ENCODE peak calls at places on chromosomes 4 and X, in ten cellular contexts. G is psoas muscle, F is thoracic aorta, O is heart left ventricle, X is IMR-90, Q is transverse colon, M is GM12878, E is suprapubic skin, I is tibial artery, D is GM23338. V is an unnamed sample.

GRCh38 chr4:22434895-22435294 is 81.0 kb downstream of the ADGRA3 start:
- DNase-seq in G (no peak), F (no peak), O (peak; percentile 20), X (peak; percentile 63), Q (peak; percentile 30), M (no peak), E (no peak), I (no peak), D (peak; percentile 83), V (peak; percentile 46)

GRCh38 chrX:121389976-121390709 is 342.7 kb downstream of the GLUD2 start:
- DNase-seq in G (no peak), F (no peak), O (no peak), X (no peak), Q (no peak), M (no peak), E (no peak), I (no peak), D (no peak), V (peak; percentile 15)

GRCh38 chrX:110404376-110404775 is 45.7 kb downstream of the RTL9 start:
- DNase-seq in G (no peak), F (no peak), O (no peak), X (no peak), Q (no peak), M (no peak), E (no peak), I (no peak), D (no peak), V (no peak)

GRCh38 chr4:73653695-73654106 is 33.5 kb upstream of the RASSF6 start:
- DNase-seq in G (no peak), F (no peak), O (no peak), X (peak; percentile 62), Q (peak; percentile 33), M (peak; percentile 43), E (no peak), I (peak; percentile 32), D (peak; percentile 69), V (no peak)

GRCh38 chr4:8646296-8647093 is 53.9 kb downstream of the CPZ start:
- DNase-seq in G (no peak), F (no peak), O (peak; percentile 6), X (no peak), Q (no peak), M (no peak), E (peak; percentile 67), I (no peak), D (no peak), V (no peak)

GRCh38 chr4:139042981-139043460 is 27.4 kb downstream of the NOCT start:
- DNase-seq in G (no peak), F (no peak), O (no peak), X (peak; percentile 32), Q (no peak), M (no peak), E (no peak), I (no peak), D (no peak), V (no peak)

GRCh38 chr4:140112576-140112975 is 41.4 kb downstream of the MAML3 start:
- DNase-seq in G (no peak), F (no peak), O (no peak), X (no peak), Q (no peak), M (no peak), E (no peak), I (no peak), D (no peak), V (no peak)

GRCh38 chrX:41275661-41276609 is 58.0 kb upstream of the DDX3X start:
- DNase-seq in G (peak; percentile 67), F (no peak), O (peak; percentile 57), X (peak; percentile 57), Q (peak; percentile 62), M (no peak), E (peak; percentile 79), I (peak; percentile 55), D (peak; percentile 63), V (no peak)

GRCh38 chr4:7397206-7398103 is 37.3 kb downstream of the PSAPL1 start:
- DNase-seq in G (no peak), F (no peak), O (peak; percentile 6), X (peak; percentile 4), Q (no peak), M (no peak), E (peak; percentile 76), I (no peak), D (no peak), V (peak; percentile 91)

GRCh38 chr4:7396186-7396585 is 38.5 kb downstream of the PSAPL1 start:
- DNase-seq in G (no peak), F (no peak), O (no peak), X (no peak), Q (no peak), M (no peak), E (peak; percentile 48), I (no peak), D (no peak), V (no peak)

GRCh38 chr4:7398788-7399432 is 35.8 kb downstream of the PSAPL1 start:
- DNase-seq in G (no peak), F (no peak), O (no peak), X (no peak), Q (no peak), M (no peak), E (no peak), I (peak; percentile 1), D (no peak), V (no peak)

GRCh38 chr4:7399433-7400234 is 35.1 kb downstream of the PSAPL1 start:
- DNase-seq in G (no peak), F (no peak), O (peak; percentile 8), X (no peak), Q (no peak), M (no peak), E (peak; percentile 67), I (peak; percentile 6), D (no peak), V (no peak)

DNA sequence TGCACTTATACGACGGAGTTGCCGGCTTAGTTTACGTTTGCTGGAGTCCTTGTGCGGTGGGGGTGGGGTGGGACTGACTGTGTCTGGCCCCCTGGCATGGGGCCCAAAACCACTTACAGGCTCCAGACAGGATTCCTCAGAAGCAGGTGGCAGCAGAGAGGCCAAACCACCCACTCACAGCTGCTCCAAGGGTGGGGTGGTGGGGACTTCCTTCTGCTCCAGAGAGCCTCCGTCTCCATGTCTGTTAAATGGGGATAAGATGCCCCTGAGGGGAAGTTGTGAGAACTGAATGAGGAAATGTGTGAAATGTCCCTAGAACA is 36.7 kb downstream of the PSAPL1 start:
- DNase-seq in G (no peak), F (no peak), O (peak; percentile 53), X (peak; percentile 59), Q (peak; percentile 18), M (no peak), E (peak; percentile 52), I (peak; percentile 9), D (no peak), V (peak; percentile 71)
- H3K27me3 ChIP-seq in G (peaks cover 9% of the 10 kb centered on the region), F (no peaks in the 10 kb centered on the region), O (peaks cover 2% of the 10 kb centered on the region), X (peaks cover 57% of the 10 kb centered on the region), Q (no peaks in the 10 kb centered on the region), M (no peaks in the 10 kb centered on the region), E (peaks cover 21% of the 10 kb centered on the region), I (no peaks in the 10 kb centered on the region), D (no peaks in the 10 kb centered on the region), V (peaks cover 5% of the 10 kb centered on the region)

GRCh38 chr4:17163156-17163555 is 264.7 kb upstream of the LDB2 start:
- DNase-seq in G (no peak), F (no peak), O (no peak), X (no peak), Q (no peak), M (no peak), E (no peak), I (no peak), D (no peak), V (no peak)

GRCh38 chr4:17166954-17167353 is 268.5 kb upstream of the LDB2 start:
- DNase-seq in G (no peak), F (peak; percentile 2), O (peak; percentile 54), X (no peak), Q (no peak), M (no peak), E (no peak), I (peak; percentile 25), D (no peak), V (no peak)

GRCh38 chr4:17168571-17168970 is 270.1 kb upstream of the LDB2 start:
- DNase-seq in G (no peak), F (no peak), O (peak; percentile 38), X (peak; percentile 87), Q (no peak), M (no peak), E (no peak), I (no peak), D (peak; percentile 52), V (no peak)

GRCh38 chr4:17164656-17165055 is 266.2 kb upstream of the LDB2 start:
- DNase-seq in G (no peak), F (no peak), O (no peak), X (peak; percentile 63), Q (no peak), M (no peak), E (no peak), I (no peak), D (no peak), V (no peak)

GRCh38 chr4:17165256-17165655 is 266.8 kb upstream of the LDB2 start:
- DNase-seq in G (no peak), F (no peak), O (no peak), X (peak; percentile 19), Q (no peak), M (no peak), E (no peak), I (no peak), D (no peak), V (no peak)
- H3K4me1 ChIP-seq in G (no peaks in the 10 kb centered on the region), F (peaks cover 52% of the 10 kb centered on the region), O (peaks cover 6% of the 10 kb centered on the region), X (peaks cover 9% of the 10 kb centered on the region), Q (no peaks in the 10 kb centered on the region), M (no peaks in the 10 kb centered on the region), E (peaks cover 4% of the 10 kb centered on the region), I (peaks cover 48% of the 10 kb centered on the region), D (peaks cover 17% of the 10 kb centered on the region), V (no peaks in the 10 kb centered on the region)

GRCh38 chrX:3791449-3791848 is 78.0 kb upstream of the PRKX start:
- DNase-seq in G (no peak), F (no peak), O (no peak), X (no peak), Q (no peak), M (no peak), E (no peak), I (no peak), D (no peak), V (no peak)

GRCh38 chrX:3788494-3789233 is 75.2 kb upstream of the PRKX start:
- DNase-seq in G (no peak), F (no peak), O (no peak), X (no peak), Q (no peak), M (no peak), E (no peak), I (no peak), D (peak; percentile 52), V (no peak)
- TF ChIP-seq CTCF in G (no peak), F (no peak), O (no peak), X (no peak), Q (no peak), M (no peak), E (no peak), I (no peak), D (peak; percentile 34), V (peak; percentile 17)

GRCh38 chrX:74423289-74423985 is 2.1 kb downstream of the SLC16A2 start:
- DNase-seq in G (no peak), F (no peak), O (no peak), X (no peak), Q (no peak), M (no peak), E (no peak), I (no peak), D (peak; percentile 11), V (no peak)

GRCh38 chrX:74422576-74423288 is 1.4 kb downstream of the SLC16A2 start:
- DNase-seq in G (peak; percentile 61), F (peak; percentile 3), O (peak; percentile 55), X (peak; percentile 66), Q (peak; percentile 35), M (no peak), E (peak; percentile 80), I (peak; percentile 43), D (peak; percentile 65), V (peak; percentile 6)

GRCh38 chrX:74422029-74422352 is 698 bp downstream of the SLC16A2 start:
- DNase-seq in G (peak; percentile 13), F (no peak), O (no peak), X (no peak), Q (no peak), M (no peak), E (no peak), I (no peak), D (peak; percentile 9), V (no peak)

GRCh38 chrX:74426615-74427014 is 5.3 kb downstream of the SLC16A2 start:
- DNase-seq in G (no peak), F (no peak), O (no peak), X (no peak), Q (no peak), M (no peak), E (no peak), I (no peak), D (no peak), V (no peak)

DNA sequence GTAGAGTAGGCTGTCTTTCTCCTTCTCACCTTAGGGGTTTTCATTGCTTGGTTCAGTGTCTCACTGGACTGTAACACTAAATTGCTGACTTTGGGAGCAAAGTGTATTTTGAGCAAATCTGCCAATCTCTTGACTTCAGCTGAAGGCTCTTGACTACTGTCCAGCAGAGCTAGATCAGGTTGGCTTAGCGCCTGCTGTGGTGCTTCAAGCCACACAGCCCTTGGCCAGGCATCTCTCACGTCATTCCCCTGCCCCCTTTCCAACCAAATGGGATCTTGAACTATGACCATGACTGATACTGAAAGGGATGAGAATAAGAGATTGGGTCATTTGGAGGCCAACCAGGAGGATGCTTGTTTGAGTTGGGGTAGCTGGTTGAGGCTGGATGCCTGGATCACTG is 4.8 kb downstream of the SLC16A2 start:
- DNase-seq in G (no peak), F (no peak), O (no peak), X (no peak), Q (no peak), M (no peak), E (no peak), I (no peak), D (peak; percentile 4), V (no peak)
- H3K27me3 ChIP-seq in G (no peaks in the 10 kb centered on the region), F (no peaks in the 10 kb centered on the region), O (no peaks in the 10 kb centered on the region), X (no peaks in the 10 kb centered on the region), Q (peaks cover 10% of the 10 kb centered on the region), M (peaks cover 2% of the 10 kb centered on the region), E (no peaks in the 10 kb centered on the region), I (no peaks in the 10 kb centered on the region), D (peaks cover 7% of the 10 kb centered on the region), V (no peaks in the 10 kb centered on the region)

V was measured in foreskin keratinocyte.